ENCODE peak calls at places on chromosomes 13 and 19, in seven cellular contexts. One of them, this sample, is unnamed.

GRCh38 chr13:99505814-99506269 is 4.6 kb downstream of the TM9SF2 start:
- DNase-seq in neural crest cell: no peak
- DNase-seq in PC-3: peak
- DNase-seq in brain microvascular endothelial cell: no peak
- DNase-seq in AG10803: peak
- DNase-seq in Calu3: no peak
- DNase-seq in osteocyte: no peak
- DNase-seq in this sample: no peak

GRCh38 chr13:78430166-78430791 is 173.1 kb downstream of the POU4F1 start:
- DNase-seq in PC-3: no peak
- DNase-seq in brain microvascular endothelial cell: no peak
- DNase-seq in Calu3: no peak
- DNase-seq in neural crest cell: no peak
- DNase-seq in AG10803: no peak
- DNase-seq in osteocyte: no peak
- DNase-seq in this sample: no peak

GRCh38 chr19:38905620-38906019 is 5.9 kb downstream of the NFKBIB start:
- DNase-seq in neural crest cell: no peak
- DNase-seq in Calu3: no peak
- DNase-seq in AG10803: no peak
- DNase-seq in brain microvascular endothelial cell: no peak
- DNase-seq in osteocyte: no peak
- DNase-seq in PC-3: no peak
- DNase-seq in this sample: no peak

GRCh38 chr19:29624489-29625210 is 18.6 kb downstream of the POP4 start:
- DNase-seq in neural crest cell: no peak
- DNase-seq in PC-3: no peak
- DNase-seq in AG10803: no peak
- DNase-seq in osteocyte: no peak
- DNase-seq in Calu3: no peak
- DNase-seq in brain microvascular endothelial cell: no peak
- DNase-seq in this sample: no peak

GRCh38 chr19:46660008-46660517 is 919 bp downstream of the DACT3 start:
- DNase-seq in osteocyte: no peak
- DNase-seq in PC-3: no peak
- DNase-seq in Calu3: no peak
- DNase-seq in AG10803: no peak
- DNase-seq in neural crest cell: peak
- DNase-seq in brain microvascular endothelial cell: no peak
- DNase-seq in this sample: no peak

GRCh38 chr13:44989941-44990340 is 603 bp downstream of the GPALPP1 start:
- DNase-seq in neural crest cell: no peak
- DNase-seq in AG10803: peak
- DNase-seq in Calu3: no peak
- DNase-seq in osteocyte: no peak
- DNase-seq in PC-3: no peak
- DNase-seq in brain microvascular endothelial cell: no peak
- DNase-seq in this sample: no peak

GRCh38 chr19:6076675-6077463 is 33.4 kb downstream of the RFX2 start:
- DNase-seq in osteocyte: no peak
- DNase-seq in brain microvascular endothelial cell: peak
- DNase-seq in neural crest cell: no peak
- DNase-seq in AG10803: peak
- DNase-seq in Calu3: no peak
- DNase-seq in PC-3: peak
- DNase-seq in this sample: no peak

GRCh38 chr13:102710261-102710679 is 15.4 kb upstream of the METTL21C start:
- DNase-seq in osteocyte: no peak
- DNase-seq in PC-3: no peak
- DNase-seq in neural crest cell: no peak
- DNase-seq in Calu3: no peak
- DNase-seq in brain microvascular endothelial cell: no peak
- DNase-seq in AG10803: peak
- DNase-seq in this sample: no peak

GRCh38 chr19:29214411-29214810 is 1.5 kb upstream of the UQCRFS1 start:
- DNase-seq in Calu3: no peak
- DNase-seq in brain microvascular endothelial cell: no peak
- DNase-seq in PC-3: no peak
- DNase-seq in osteocyte: no peak
- DNase-seq in neural crest cell: no peak
- DNase-seq in AG10803: no peak
- DNase-seq in this sample: no peak

GRCh38 chr13:26563713-26564112 is 6.2 kb downstream of the WASF3 start:
- DNase-seq in Calu3: no peak
- DNase-seq in PC-3: no peak
- DNase-seq in AG10803: no peak
- DNase-seq in osteocyte: no peak
- DNase-seq in brain microvascular endothelial cell: no peak
- DNase-seq in neural crest cell: no peak
- DNase-seq in this sample: no peak

GRCh38 chr19:9865732-9866627 is 30.9 kb downstream of the PIN1 start:
- DNase-seq in Calu3: no peak
- DNase-seq in brain microvascular endothelial cell: no peak
- DNase-seq in PC-3: no peak
- DNase-seq in AG10803: no peak
- DNase-seq in neural crest cell: no peak
- DNase-seq in osteocyte: no peak
- DNase-seq in this sample: no peak

GRCh38 chr19:469833-470232 is 9.0 kb upstream of the SHC2 start:
- DNase-seq in Calu3: no peak
- DNase-seq in osteocyte: no peak
- DNase-seq in PC-3: no peak
- DNase-seq in AG10803: no peak
- DNase-seq in neural crest cell: no peak
- DNase-seq in brain microvascular endothelial cell: no peak
- DNase-seq in this sample: no peak

GRCh38 chr13:113926301-113926761 is 47.5 kb downstream of the C13orf46 start:
- DNase-seq in AG10803: peak
- DNase-seq in PC-3: no peak
- DNase-seq in neural crest cell: no peak
- DNase-seq in osteocyte: peak
- DNase-seq in Calu3: no peak
- DNase-seq in brain microvascular endothelial cell: no peak
- DNase-seq in this sample: no peak

GRCh38 chr13:28138012-28138755 is at the start of gene PAN3:
- DNase-seq in neural crest cell: peak
- DNase-seq in brain microvascular endothelial cell: peak
- DNase-seq in PC-3: peak
- DNase-seq in Calu3: peak
- DNase-seq in osteocyte: peak
- DNase-seq in AG10803: peak
- DNase-seq in this sample: peak

GRCh38 chr13:98439136-98439828 is 137.6 kb downstream of the STK24 start:
- DNase-seq in osteocyte: no peak
- DNase-seq in AG10803: no peak
- DNase-seq in PC-3: no peak
- DNase-seq in neural crest cell: no peak
- DNase-seq in brain microvascular endothelial cell: no peak
- DNase-seq in Calu3: no peak
- DNase-seq in this sample: no peak

GRCh38 chr19:5260381-5260967 is 80.1 kb downstream of the PTPRS start:
- DNase-seq in PC-3: no peak
- DNase-seq in osteocyte: no peak
- DNase-seq in AG10803: no peak
- DNase-seq in Calu3: no peak
- DNase-seq in neural crest cell: no peak
- DNase-seq in brain microvascular endothelial cell: no peak
- DNase-seq in this sample: no peak

GRCh38 chr19:44809856-44810554 is 1.1 kb downstream of the BCAM start:
- DNase-seq in Calu3: no peak
- DNase-seq in AG10803: no peak
- DNase-seq in neural crest cell: no peak
- DNase-seq in osteocyte: no peak
- DNase-seq in PC-3: no peak
- DNase-seq in brain microvascular endothelial cell: no peak
- DNase-seq in this sample: no peak

GRCh38 chr13:66353664-66354063 is 876.5 kb downstream of the PCDH9 start:
- DNase-seq in Calu3: no peak
- DNase-seq in AG10803: no peak
- DNase-seq in brain microvascular endothelial cell: no peak
- DNase-seq in osteocyte: no peak
- DNase-seq in neural crest cell: no peak
- DNase-seq in PC-3: peak
- DNase-seq in this sample: no peak
- TF ChIP-seq CTCF in Calu3: no peak
- TF ChIP-seq CTCF in AG10803: no peak
- TF ChIP-seq CTCF in brain microvascular endothelial cell: no peak
- TF ChIP-seq CTCF in osteocyte: peak
- TF ChIP-seq CTCF in neural crest cell: no peak
- TF ChIP-seq CTCF in PC-3: no peak
- TF ChIP-seq CTCF in this sample: peak

GRCh38 chr13:60214213-60215079 is 50.7 kb upstream of the DIAPH3 start:
- DNase-seq in brain microvascular endothelial cell: no peak
- DNase-seq in AG10803: peak
- DNase-seq in PC-3: no peak
- DNase-seq in neural crest cell: no peak
- DNase-seq in Calu3: no peak
- DNase-seq in osteocyte: no peak
- DNase-seq in this sample: no peak
- TF ChIP-seq CTCF in brain microvascular endothelial cell: no peak
- TF ChIP-seq CTCF in AG10803: no peak
- TF ChIP-seq CTCF in PC-3: no peak
- TF ChIP-seq CTCF in neural crest cell: no peak
- TF ChIP-seq CTCF in Calu3: no peak
- TF ChIP-seq CTCF in osteocyte: no peak
- TF ChIP-seq CTCF in this sample: no peak

GRCh38 chr19:4210166-4210731 is 19.1 kb upstream of the EBI3 start:
- DNase-seq in brain microvascular endothelial cell: no peak
- DNase-seq in osteocyte: no peak
- DNase-seq in AG10803: no peak
- DNase-seq in PC-3: no peak
- DNase-seq in neural crest cell: no peak
- DNase-seq in Calu3: no peak
- DNase-seq in this sample: no peak

GRCh38 chr19:4213116-4213515 is 16.2 kb upstream of the EBI3 start:
- DNase-seq in neural crest cell: no peak
- DNase-seq in Calu3: no peak
- DNase-seq in PC-3: no peak
- DNase-seq in AG10803: no peak
- DNase-seq in brain microvascular endothelial cell: no peak
- DNase-seq in osteocyte: no peak
- DNase-seq in this sample: no peak

GRCh38 chr19:4206818-4207484 is 22.4 kb upstream of the EBI3 start:
- DNase-seq in neural crest cell: no peak
- DNase-seq in brain microvascular endothelial cell: no peak
- DNase-seq in PC-3: no peak
- DNase-seq in osteocyte: no peak
- DNase-seq in AG10803: peak
- DNase-seq in Calu3: peak
- DNase-seq in this sample: no peak

GRCh38 chr19:4208385-4209094 is 20.8 kb upstream of the EBI3 start:
- DNase-seq in neural crest cell: no peak
- DNase-seq in brain microvascular endothelial cell: peak
- DNase-seq in AG10803: no peak
- DNase-seq in Calu3: peak
- DNase-seq in osteocyte: no peak
- DNase-seq in PC-3: peak
- DNase-seq in this sample: no peak
- TF ChIP-seq CTCF in neural crest cell: peak
- TF ChIP-seq CTCF in brain microvascular endothelial cell: peak
- TF ChIP-seq CTCF in AG10803: peak
- TF ChIP-seq CTCF in Calu3: peak
- TF ChIP-seq CTCF in osteocyte: peak
- TF ChIP-seq CTCF in PC-3: peak
- TF ChIP-seq CTCF in this sample: peak

DNA sequence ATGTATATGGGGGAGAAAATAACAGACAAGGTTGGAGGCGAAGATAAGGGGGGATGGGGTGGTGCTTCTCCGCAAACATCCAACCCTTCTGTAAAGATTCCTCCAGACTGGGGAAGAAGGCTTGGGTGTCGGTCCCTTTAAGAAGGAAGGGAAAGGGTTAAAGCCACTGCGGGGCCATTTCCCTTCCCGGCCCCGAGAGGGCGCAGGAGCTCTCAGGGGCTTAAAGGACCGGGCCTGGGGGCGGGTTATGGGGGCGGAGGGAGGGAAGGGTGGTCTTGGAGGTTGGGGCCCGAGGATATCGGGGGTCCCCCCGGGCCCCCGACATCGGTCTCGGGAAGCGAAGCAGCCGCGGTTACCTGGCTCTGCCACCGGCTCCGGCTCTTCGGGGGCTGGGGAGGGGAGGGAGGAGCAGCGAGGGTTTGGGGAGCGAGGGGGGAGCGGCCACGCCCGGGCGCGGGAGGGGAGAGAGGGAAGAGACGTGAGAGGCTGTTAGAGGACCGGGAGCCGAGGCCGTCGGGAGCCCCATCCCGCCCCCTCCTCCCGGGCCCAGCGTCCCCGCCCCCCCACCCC is 2.8 kb downstream of the TNNT1 start:
- DNase-seq in Calu3: peak
- DNase-seq in osteocyte: no peak
- DNase-seq in brain microvascular endothelial cell: no peak
- DNase-seq in AG10803: no peak
- DNase-seq in PC-3: peak
- DNase-seq in neural crest cell: no peak
- DNase-seq in this sample: no peak
- TF ChIP-seq CTCF in Calu3: peak
- TF ChIP-seq CTCF in osteocyte: peak
- TF ChIP-seq CTCF in brain microvascular endothelial cell: peak
- TF ChIP-seq CTCF in AG10803: peak
- TF ChIP-seq CTCF in PC-3: peak
- TF ChIP-seq CTCF in neural crest cell: peak
- TF ChIP-seq CTCF in this sample: peak

GRCh38 chr13:111415216-111415615 is 94.8 kb downstream of the TEX29 start:
- DNase-seq in brain microvascular endothelial cell: no peak
- DNase-seq in Calu3: no peak
- DNase-seq in PC-3: no peak
- DNase-seq in osteocyte: no peak
- DNase-seq in neural crest cell: no peak
- DNase-seq in AG10803: no peak
- DNase-seq in this sample: no peak
- TF ChIP-seq CTCF in brain microvascular endothelial cell: no peak
- TF ChIP-seq CTCF in Calu3: no peak
- TF ChIP-seq CTCF in PC-3: no peak
- TF ChIP-seq CTCF in osteocyte: no peak
- TF ChIP-seq CTCF in neural crest cell: no peak
- TF ChIP-seq CTCF in AG10803: no peak
- TF ChIP-seq CTCF in this sample: no peak

GRCh38 chr19:8517551-8518442 is 3.8 kb upstream of the ZNF414 start:
- DNase-seq in AG10803: peak
- DNase-seq in neural crest cell: no peak
- DNase-seq in PC-3: no peak
- DNase-seq in brain microvascular endothelial cell: no peak
- DNase-seq in Calu3: no peak
- DNase-seq in osteocyte: no peak
- DNase-seq in this sample: no peak
- TF ChIP-seq CTCF in AG10803: no peak
- TF ChIP-seq CTCF in neural crest cell: no peak
- TF ChIP-seq CTCF in PC-3: no peak
- TF ChIP-seq CTCF in brain microvascular endothelial cell: no peak
- TF ChIP-seq CTCF in Calu3: no peak
- TF ChIP-seq CTCF in osteocyte: no peak
- TF ChIP-seq CTCF in this sample: no peak

GRCh38 chr19:47693489-47693888 is 19.7 kb upstream of the EHD2 start:
- DNase-seq in neural crest cell: no peak
- DNase-seq in osteocyte: no peak
- DNase-seq in PC-3: no peak
- DNase-seq in AG10803: no peak
- DNase-seq in brain microvascular endothelial cell: no peak
- DNase-seq in Calu3: no peak
- DNase-seq in this sample: no peak
- TF ChIP-seq CTCF in neural crest cell: no peak
- TF ChIP-seq CTCF in osteocyte: peak
- TF ChIP-seq CTCF in PC-3: no peak
- TF ChIP-seq CTCF in AG10803: no peak
- TF ChIP-seq CTCF in brain microvascular endothelial cell: peak
- TF ChIP-seq CTCF in Calu3: no peak
- TF ChIP-seq CTCF in this sample: no peak

GRCh38 chr19:2315818-2316353 is 7.9 kb upstream of the LINGO3 start:
- DNase-seq in brain microvascular endothelial cell: peak
- DNase-seq in neural crest cell: peak
- DNase-seq in osteocyte: peak
- DNase-seq in Calu3: peak
- DNase-seq in AG10803: peak
- DNase-seq in PC-3: peak
- DNase-seq in this sample: peak
- TF ChIP-seq CTCF in brain microvascular endothelial cell: peak
- TF ChIP-seq CTCF in neural crest cell: peak
- TF ChIP-seq CTCF in osteocyte: peak
- TF ChIP-seq CTCF in Calu3: peak
- TF ChIP-seq CTCF in AG10803: peak
- TF ChIP-seq CTCF in PC-3: peak
- TF ChIP-seq CTCF in this sample: peak

This sample was measured in progenitor cell of endocrine pancreas.